ENCODE peak calls at places on chromosomes 13 and 19, in seven cellular contexts. One of them, this sample, is unnamed.

GRCh38 chr19:42288411-42288810 is 13.5 kb upstream of the PRR19 start:
- DNase-seq in foreskin fibroblast: no peak
- DNase-seq in EH: no peak
- DNase-seq in nephron progenitor cell: no peak
- DNase-seq in adrenal gland: no peak
- DNase-seq in stimulated activated CD8-positive, alpha-beta memory T cell treated with anti-CD3 and anti-CD28 coated beads, Interleukin-2, amount 100 ng/mL, for 1 hour: no peak
- DNase-seq in H9: no peak
- DNase-seq in this sample: no peak

GRCh38 chr19:28468701-28469459 is 744.1 kb downstream of the UQCRFS1 start:
- DNase-seq in foreskin fibroblast: peak
- DNase-seq in EH: peak
- DNase-seq in nephron progenitor cell: peak
- DNase-seq in adrenal gland: no peak
- DNase-seq in stimulated activated CD8-positive, alpha-beta memory T cell treated with anti-CD3 and anti-CD28 coated beads, Interleukin-2, amount 100 ng/mL, for 1 hour: peak
- DNase-seq in H9: peak
- DNase-seq in this sample: no peak

GRCh38 chr13:113845723-113846638 is 17.9 kb downstream of the GAS6 start:
- DNase-seq in foreskin fibroblast: no peak
- DNase-seq in EH: no peak
- DNase-seq in nephron progenitor cell: no peak
- DNase-seq in adrenal gland: no peak
- DNase-seq in stimulated activated CD8-positive, alpha-beta memory T cell treated with anti-CD3 and anti-CD28 coated beads, Interleukin-2, amount 100 ng/mL, for 1 hour: no peak
- DNase-seq in H9: no peak
- DNase-seq in this sample: no peak

GRCh38 chr19:46191972-46192371 is 37.6 kb upstream of the IGFL1 start:
- DNase-seq in foreskin fibroblast: peak
- DNase-seq in EH: no peak
- DNase-seq in nephron progenitor cell: no peak
- DNase-seq in adrenal gland: no peak
- DNase-seq in stimulated activated CD8-positive, alpha-beta memory T cell treated with anti-CD3 and anti-CD28 coated beads, Interleukin-2, amount 100 ng/mL, for 1 hour: no peak
- DNase-seq in H9: no peak
- DNase-seq in this sample: no peak

GRCh38 chr19:15107056-15108010 is at the start of gene SYDE1:
- DNase-seq in foreskin fibroblast: peak
- DNase-seq in EH: peak
- DNase-seq in nephron progenitor cell: peak
- DNase-seq in adrenal gland: no peak
- DNase-seq in stimulated activated CD8-positive, alpha-beta memory T cell treated with anti-CD3 and anti-CD28 coated beads, Interleukin-2, amount 100 ng/mL, for 1 hour: no peak
- DNase-seq in H9: peak
- DNase-seq in this sample: no peak

GRCh38 chr19:19385900-19386339 is 19.6 kb upstream of the GATAD2A start:
- DNase-seq in foreskin fibroblast: no peak
- DNase-seq in EH: no peak
- DNase-seq in nephron progenitor cell: peak
- DNase-seq in adrenal gland: peak
- DNase-seq in stimulated activated CD8-positive, alpha-beta memory T cell treated with anti-CD3 and anti-CD28 coated beads, Interleukin-2, amount 100 ng/mL, for 1 hour: peak
- DNase-seq in H9: peak
- DNase-seq in this sample: no peak

GRCh38 chr19:48372904-48373303 is 8.7 kb downstream of the SYNGR4 start:
- DNase-seq in foreskin fibroblast: peak
- DNase-seq in EH: no peak
- DNase-seq in nephron progenitor cell: no peak
- DNase-seq in adrenal gland: no peak
- DNase-seq in stimulated activated CD8-positive, alpha-beta memory T cell treated with anti-CD3 and anti-CD28 coated beads, Interleukin-2, amount 100 ng/mL, for 1 hour: no peak
- DNase-seq in H9: no peak
- DNase-seq in this sample: no peak

GRCh38 chr13:40453666-40454030 is 212.8 kb downstream of the FOXO1 start:
- DNase-seq in foreskin fibroblast: no peak
- DNase-seq in EH: no peak
- DNase-seq in nephron progenitor cell: no peak
- DNase-seq in adrenal gland: no peak
- DNase-seq in stimulated activated CD8-positive, alpha-beta memory T cell treated with anti-CD3 and anti-CD28 coated beads, Interleukin-2, amount 100 ng/mL, for 1 hour: no peak
- DNase-seq in H9: no peak
- DNase-seq in this sample: no peak

GRCh38 chr13:113651511-113652403 is 6.2 kb downstream of the ATP4B start:
- DNase-seq in foreskin fibroblast: no peak
- DNase-seq in EH: no peak
- DNase-seq in nephron progenitor cell: no peak
- DNase-seq in adrenal gland: no peak
- DNase-seq in stimulated activated CD8-positive, alpha-beta memory T cell treated with anti-CD3 and anti-CD28 coated beads, Interleukin-2, amount 100 ng/mL, for 1 hour: no peak
- DNase-seq in H9: no peak
- DNase-seq in this sample: no peak

GRCh38 chr19:48719263-48720171 is at the start of gene MAMSTR:
- DNase-seq in foreskin fibroblast: no peak
- DNase-seq in EH: no peak
- DNase-seq in nephron progenitor cell: no peak
- DNase-seq in adrenal gland: peak
- DNase-seq in stimulated activated CD8-positive, alpha-beta memory T cell treated with anti-CD3 and anti-CD28 coated beads, Interleukin-2, amount 100 ng/mL, for 1 hour: no peak
- DNase-seq in H9: peak
- DNase-seq in this sample: no peak

GRCh38 chr19:2675892-2676291 is 26.6 kb downstream of the GNG7 start:
- DNase-seq in foreskin fibroblast: no peak
- DNase-seq in EH: no peak
- DNase-seq in nephron progenitor cell: no peak
- DNase-seq in adrenal gland: no peak
- DNase-seq in stimulated activated CD8-positive, alpha-beta memory T cell treated with anti-CD3 and anti-CD28 coated beads, Interleukin-2, amount 100 ng/mL, for 1 hour: no peak
- DNase-seq in H9: no peak
- DNase-seq in this sample: no peak

GRCh38 chr19:10419200-10419645 is 1.1 kb upstream of the PDE4A start:
- DNase-seq in foreskin fibroblast: peak
- DNase-seq in EH: peak
- DNase-seq in nephron progenitor cell: peak
- DNase-seq in adrenal gland: no peak
- DNase-seq in stimulated activated CD8-positive, alpha-beta memory T cell treated with anti-CD3 and anti-CD28 coated beads, Interleukin-2, amount 100 ng/mL, for 1 hour: no peak
- DNase-seq in H9: no peak
- DNase-seq in this sample: no peak

This sample was measured in NCI-H1048.